ENCODE peak calls at places on chromosomes 6 and 20, in nine cellular contexts. K is GM12878, S is fibroblast of lung, P is IMR-90, U is HepG2, T is mesenchymal stem cell, V is DND-41, R is H9, F is K562. Q is an unnamed sample.

GRCh38 chr6:131688286-131688685 is 12.9 kb downstream of the OR2A4 start:
- DNase-seq in F (no peak), T (no peak), V (no peak), R (no peak), K (peak; percentile 23), U (no peak), S (no peak), P (no peak), Q (peak; percentile 61)

GRCh38 chr6:143843689-143844405 is 709 bp downstream of the LTV1 start:
- DNase-seq in V (no peak), S (peak; percentile 8), P (peak; percentile 11), K (no peak), U (peak; percentile 13), R (no peak), F (no peak), T (peak; percentile 45), Q (no peak)

GRCh38 chr6:82143041-82143481 is 104.5 kb downstream of the IBTK start:
- DNase-seq in R (no peak), P (peak; percentile 23), U (no peak), K (no peak), T (no peak), S (peak; percentile 37), V (no peak), F (no peak), Q (no peak)

GRCh38 chr20:5495939-5496338 is 179.2 kb upstream of the PROKR2 start:
- DNase-seq in S (no peak), V (no peak), U (no peak), T (no peak), R (no peak), P (no peak), F (no peak), K (no peak), Q (no peak)

GRCh38 chr6:31945507-31946369 is at the start of gene CFB:
- DNase-seq in F (no peak), U (peak; percentile 100), K (no peak), T (peak; percentile 66), V (no peak), S (peak; percentile 85), P (peak; percentile 86), R (peak; percentile 66), Q (no peak)

GRCh38 chr20:45154183-45154582 is 20.5 kb upstream of the PI3 start:
- DNase-seq in V (no peak), R (no peak), P (peak; percentile 5), K (no peak), U (no peak), S (peak; percentile 6), T (no peak), F (no peak), Q (no peak)

GRCh38 chr6:151004415-151005024 is 139.0 kb downstream of the MTHFD1L start:
- DNase-seq in T (peak; percentile 87), S (peak; percentile 95), K (no peak), U (peak; percentile 59), P (peak; percentile 95), F (no peak), R (no peak), V (no peak), Q (no peak)

GRCh38 chr6:151765444-151765886 is 42.0 kb upstream of the ESR1 start:
- DNase-seq in S (peak; percentile 83), V (peak; percentile 40), R (no peak), P (peak; percentile 77), F (peak; percentile 65), U (peak; percentile 79), T (peak; percentile 71), K (no peak), Q (peak; percentile 57)

GRCh38 chr20:44720617-44720993 is 5.4 kb downstream of the CCN5 start:
- DNase-seq in R (no peak), T (peak; percentile 50), U (no peak), S (peak; percentile 58), K (no peak), F (no peak), V (no peak), P (peak; percentile 25), Q (no peak)

GRCh38 chr20:2398453-2398852 is 17.8 kb downstream of the TGM6 start:
- DNase-seq in P (no peak), F (no peak), S (no peak), U (no peak), R (no peak), K (no peak), T (no peak), V (no peak), Q (no peak)

GRCh38 chr6:97947841-97948240 is 664.8 kb upstream of the MMS22L start:
- DNase-seq in P (peak; percentile 10), T (peak; percentile 14), K (no peak), U (peak; percentile 1), V (no peak), F (no peak), S (peak; percentile 3), R (no peak), Q (no peak)

GRCh38 chr6:142537612-142538478 is 236.0 kb downstream of the ADGRG6 start:
- DNase-seq in V (no peak), T (no peak), F (peak; percentile 65), K (no peak), P (peak; percentile 34), S (peak; percentile 29), U (peak; percentile 45), R (peak; percentile 51), Q (no peak)

GRCh38 chr20:36153754-36154695 is 515 bp upstream of the EPB41L1 start:
- DNase-seq in U (peak; percentile 74), P (peak; percentile 59), K (no peak), R (peak; percentile 85), F (peak; percentile 87), V (no peak), T (peak; percentile 75), S (peak; percentile 49), Q (peak; percentile 62)

GRCh38 chr6:4972438-4972837 is 31.4 kb downstream of the RPP40 start:
- DNase-seq in V (no peak), F (no peak), T (no peak), R (no peak), K (no peak), P (no peak), S (no peak), U (no peak), Q (no peak)

GRCh38 chr20:22402990-22403859 is 181.1 kb downstream of the FOXA2 start:
- DNase-seq in P (no peak), F (no peak), K (no peak), U (peak; percentile 64), V (no peak), R (no peak), S (no peak), T (peak; percentile 0), Q (peak; percentile 21)
- H2AFZ ChIP-seq in P (no peak overlapping the region), F (peak overlapping the region; percentile 86), K (peak overlapping the region; percentile 61), U (peak overlapping the region; percentile 90), V (no peak overlapping the region), R (no peak overlapping the region), S (no peak overlapping the region), T (no peak overlapping the region), Q (peak overlapping the region; percentile 92)

DNA sequence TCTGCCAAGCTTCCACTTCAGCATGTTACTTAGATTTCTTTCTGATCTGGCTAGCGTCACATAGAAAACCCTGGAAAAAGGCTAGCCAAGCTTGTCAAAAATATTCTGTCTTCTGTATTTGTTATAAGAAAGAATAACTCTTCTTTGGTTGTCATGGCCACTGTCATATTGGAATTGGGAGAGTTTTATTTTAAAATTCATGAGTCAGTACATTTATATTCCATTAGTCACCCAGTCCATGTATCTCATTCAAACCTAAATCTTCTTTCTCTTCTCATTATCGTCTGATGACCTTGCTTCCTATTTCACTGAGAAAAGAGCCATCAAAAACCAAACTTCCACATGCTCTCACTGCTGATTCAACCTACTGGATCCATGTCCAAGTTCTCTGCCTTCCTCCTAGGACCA is 65.7 kb downstream of the EPM2A start:
- DNase-seq in R (no peak), S (peak; percentile 52), P (peak; percentile 86), K (no peak), V (no peak), U (no peak), F (no peak), T (peak; percentile 59), Q (no peak)
- H2AFZ ChIP-seq in R (no peak overlapping the region), S (peak overlapping the region; percentile 42), P (no peak overlapping the region), K (no peak overlapping the region), V (no peak overlapping the region), U (no peak overlapping the region), F (no peak overlapping the region), T (no peak overlapping the region), Q (no peak overlapping the region)

GRCh38 chr20:56572178-56572577 is 39.1 kb downstream of the FAM209B start:
- DNase-seq in V (no peak), R (no peak), T (peak; percentile 6), K (no peak), S (no peak), P (no peak), F (no peak), U (no peak), Q (no peak)

GRCh38 chr20:56570832-56571231 is 37.8 kb downstream of the FAM209B start:
- DNase-seq in R (no peak), P (no peak), F (no peak), U (no peak), S (no peak), T (no peak), V (no peak), K (no peak), Q (no peak)

DNA sequence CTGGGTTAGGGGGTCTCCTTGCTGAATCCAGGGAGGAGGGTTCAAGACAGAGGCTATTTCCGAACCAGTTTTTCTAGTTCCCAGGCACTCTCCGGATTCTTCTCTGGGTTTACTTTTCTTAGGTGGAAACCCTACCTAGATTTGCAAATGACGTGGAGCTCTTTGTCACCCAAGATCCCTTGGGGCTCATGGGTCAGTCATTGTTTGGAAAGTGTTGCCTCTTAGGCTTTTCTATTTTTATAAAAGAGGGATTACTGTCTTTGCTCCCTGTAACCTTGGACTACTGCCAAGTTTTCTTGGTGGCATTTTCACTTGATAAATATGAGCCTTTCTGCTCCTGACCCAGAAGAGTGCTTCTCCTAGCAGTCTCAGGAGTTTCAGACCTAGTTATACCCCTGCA is 33.6 kb downstream of the FAM209B start:
- DNase-seq in K (no peak), S (no peak), P (no peak), T (no peak), V (no peak), F (no peak), R (no peak), U (peak; percentile 38), Q (peak; percentile 18)
- H2AFZ ChIP-seq in K (no peak overlapping the region), S (no peak overlapping the region), P (no peak overlapping the region), T (no peak overlapping the region), V (no peak overlapping the region), F (no peak overlapping the region), R (no peak overlapping the region), U (no peak overlapping the region), Q (no peak overlapping the region)

GRCh38 chr6:113668712-113669408 is 188.3 kb upstream of the MARCKS start:
- DNase-seq in R (no peak), V (no peak), F (no peak), T (no peak), S (no peak), P (no peak), K (no peak), U (peak; percentile 83), Q (no peak)

GRCh38 chr6:113672691-113673149 is 184.4 kb upstream of the MARCKS start:
- DNase-seq in T (peak; percentile 36), F (no peak), P (peak; percentile 37), U (peak; percentile 23), R (no peak), V (no peak), K (no peak), S (peak; percentile 69), Q (no peak)

GRCh38 chr6:113671440-113671839 is 185.7 kb upstream of the MARCKS start:
- DNase-seq in V (no peak), U (no peak), S (peak; percentile 40), K (no peak), F (no peak), P (peak; percentile 56), R (no peak), T (peak; percentile 56), Q (no peak)

GRCh38 chr6:113674075-113674474 is 183.1 kb upstream of the MARCKS start:
- DNase-seq in P (no peak), R (no peak), F (no peak), V (no peak), S (no peak), U (no peak), T (no peak), K (no peak), Q (no peak)

GRCh38 chr6:113669641-113670040 is 187.5 kb upstream of the MARCKS start:
- DNase-seq in U (no peak), K (no peak), P (no peak), V (no peak), S (no peak), F (no peak), T (no peak), R (no peak), Q (no peak)
- H2AFZ ChIP-seq in U (no peak overlapping the region), K (no peak overlapping the region), P (no peak overlapping the region), V (no peak overlapping the region), S (no peak overlapping the region), F (no peak overlapping the region), T (no peak overlapping the region), R (no peak overlapping the region), Q (no peak overlapping the region)